ENCODE peak calls at places on chromosomes 11 and 22, in ten cellular contexts. One of them, this sample, is unnamed. For H3K4me1, the result is how much of the 10 kb centered on the place peaks cover.

GRCh38 chr11:6663794-6664478 is 8.3 kb upstream of the DCHS1 start:
- DNase-seq in endodermal cell: no peak
- DNase-seq in cardiac muscle cell: peak
- DNase-seq in CD8-positive, alpha-beta T cell: no peak
- DNase-seq in mammary epithelial cell: no peak
- DNase-seq in thyroid gland: no peak
- DNase-seq in heart right ventricle: no peak
- DNase-seq in kidney: no peak
- DNase-seq in HepG2: no peak
- DNase-seq in neural progenitor cell: no peak
- DNase-seq in this sample: no peak

GRCh38 chr11:7548659-7549283 is 35.0 kb downstream of the PPFIBP2 start:
- DNase-seq in endodermal cell: peak
- DNase-seq in cardiac muscle cell: no peak
- DNase-seq in CD8-positive, alpha-beta T cell: no peak
- DNase-seq in mammary epithelial cell: no peak
- DNase-seq in thyroid gland: peak
- DNase-seq in heart right ventricle: no peak
- DNase-seq in kidney: no peak
- DNase-seq in HepG2: peak
- DNase-seq in neural progenitor cell: peak
- DNase-seq in this sample: no peak

GRCh38 chr22:29156507-29156906 is 49.2 kb upstream of the EMID1 start:
- DNase-seq in endodermal cell: peak
- DNase-seq in cardiac muscle cell: peak
- DNase-seq in CD8-positive, alpha-beta T cell: no peak
- DNase-seq in mammary epithelial cell: no peak
- DNase-seq in thyroid gland: no peak
- DNase-seq in heart right ventricle: no peak
- DNase-seq in kidney: no peak
- DNase-seq in HepG2: peak
- DNase-seq in neural progenitor cell: peak
- DNase-seq in this sample: no peak

GRCh38 chr22:44721206-44721605 is 19.2 kb downstream of the PRR5 start:
- DNase-seq in endodermal cell: no peak
- DNase-seq in cardiac muscle cell: no peak
- DNase-seq in CD8-positive, alpha-beta T cell: no peak
- DNase-seq in mammary epithelial cell: no peak
- DNase-seq in thyroid gland: no peak
- DNase-seq in heart right ventricle: no peak
- DNase-seq in kidney: no peak
- DNase-seq in HepG2: no peak
- DNase-seq in neural progenitor cell: peak
- DNase-seq in this sample: peak

GRCh38 chr11:74347381-74347780 is 35.9 kb upstream of the P4HA3 start:
- DNase-seq in endodermal cell: no peak
- DNase-seq in cardiac muscle cell: peak
- DNase-seq in CD8-positive, alpha-beta T cell: no peak
- DNase-seq in mammary epithelial cell: no peak
- DNase-seq in thyroid gland: no peak
- DNase-seq in heart right ventricle: no peak
- DNase-seq in kidney: no peak
- DNase-seq in HepG2: peak
- DNase-seq in neural progenitor cell: no peak
- DNase-seq in this sample: no peak

GRCh38 chr11:75802022-75802912 is 12.7 kb upstream of the UVRAG start:
- DNase-seq in endodermal cell: no peak
- DNase-seq in cardiac muscle cell: no peak
- DNase-seq in CD8-positive, alpha-beta T cell: no peak
- DNase-seq in mammary epithelial cell: no peak
- DNase-seq in thyroid gland: no peak
- DNase-seq in heart right ventricle: no peak
- DNase-seq in kidney: peak
- DNase-seq in HepG2: no peak
- DNase-seq in neural progenitor cell: no peak
- DNase-seq in this sample: no peak

GRCh38 chr11:14645985-14646900 is 2.6 kb downstream of the PDE3B start:
- DNase-seq in endodermal cell: no peak
- DNase-seq in cardiac muscle cell: peak
- DNase-seq in CD8-positive, alpha-beta T cell: no peak
- DNase-seq in mammary epithelial cell: no peak
- DNase-seq in thyroid gland: no peak
- DNase-seq in heart right ventricle: no peak
- DNase-seq in kidney: no peak
- DNase-seq in HepG2: no peak
- DNase-seq in neural progenitor cell: no peak
- DNase-seq in this sample: no peak

GRCh38 chr11:30653606-30654005 is 67.5 kb upstream of the MPPED2 start:
- DNase-seq in endodermal cell: no peak
- DNase-seq in cardiac muscle cell: no peak
- DNase-seq in CD8-positive, alpha-beta T cell: no peak
- DNase-seq in mammary epithelial cell: no peak
- DNase-seq in thyroid gland: no peak
- DNase-seq in heart right ventricle: no peak
- DNase-seq in kidney: no peak
- DNase-seq in HepG2: no peak
- DNase-seq in neural progenitor cell: no peak
- DNase-seq in this sample: peak

GRCh38 chr11:35142481-35143207 is 3.7 kb downstream of the CD44 start:
- DNase-seq in endodermal cell: peak
- DNase-seq in cardiac muscle cell: peak
- DNase-seq in CD8-positive, alpha-beta T cell: no peak
- DNase-seq in mammary epithelial cell: peak
- DNase-seq in thyroid gland: peak
- DNase-seq in heart right ventricle: no peak
- DNase-seq in kidney: no peak
- DNase-seq in HepG2: peak
- DNase-seq in neural progenitor cell: peak
- DNase-seq in this sample: no peak

GRCh38 chr11:94877446-94878200 is 95.7 kb downstream of the CWC15 start:
- DNase-seq in endodermal cell: peak
- DNase-seq in cardiac muscle cell: peak
- DNase-seq in CD8-positive, alpha-beta T cell: no peak
- DNase-seq in mammary epithelial cell: no peak
- DNase-seq in thyroid gland: no peak
- DNase-seq in heart right ventricle: no peak
- DNase-seq in kidney: no peak
- DNase-seq in HepG2: no peak
- DNase-seq in neural progenitor cell: no peak
- DNase-seq in this sample: no peak

GRCh38 chr22:45450931-45451651 is 37.6 kb downstream of the RIBC2 start:
- DNase-seq in endodermal cell: no peak
- DNase-seq in cardiac muscle cell: peak
- DNase-seq in CD8-positive, alpha-beta T cell: no peak
- DNase-seq in mammary epithelial cell: no peak
- DNase-seq in thyroid gland: no peak
- DNase-seq in heart right ventricle: peak
- DNase-seq in kidney: no peak
- DNase-seq in HepG2: no peak
- DNase-seq in neural progenitor cell: no peak
- DNase-seq in this sample: no peak

GRCh38 chr11:13126430-13126829 is 117.3 kb downstream of the RASSF10 start:
- DNase-seq in endodermal cell: no peak
- DNase-seq in cardiac muscle cell: peak
- DNase-seq in CD8-positive, alpha-beta T cell: no peak
- DNase-seq in mammary epithelial cell: peak
- DNase-seq in thyroid gland: peak
- DNase-seq in heart right ventricle: no peak
- DNase-seq in kidney: no peak
- DNase-seq in HepG2: no peak
- DNase-seq in neural progenitor cell: no peak
- DNase-seq in this sample: no peak

GRCh38 chr22:49291169-49291568 is 536.5 kb downstream of the BRD1 start:
- DNase-seq in endodermal cell: peak
- DNase-seq in cardiac muscle cell: no peak
- DNase-seq in CD8-positive, alpha-beta T cell: no peak
- DNase-seq in mammary epithelial cell: no peak
- DNase-seq in thyroid gland: no peak
- DNase-seq in heart right ventricle: no peak
- DNase-seq in kidney: no peak
- DNase-seq in HepG2: no peak
- DNase-seq in neural progenitor cell: no peak
- DNase-seq in this sample: no peak

GRCh38 chr11:5228124-5228523 is 1.3 kb upstream of the HBB start:
- DNase-seq in endodermal cell: no peak
- DNase-seq in cardiac muscle cell: no peak
- DNase-seq in CD8-positive, alpha-beta T cell: no peak
- DNase-seq in mammary epithelial cell: no peak
- DNase-seq in thyroid gland: no peak
- DNase-seq in heart right ventricle: no peak
- DNase-seq in kidney: no peak
- DNase-seq in HepG2: no peak
- DNase-seq in neural progenitor cell: no peak
- DNase-seq in this sample: no peak
- H3K4me1 ChIP-seq in endodermal cell: under half
- H3K4me1 ChIP-seq in cardiac muscle cell: under half
- H3K4me1 ChIP-seq in CD8-positive, alpha-beta T cell: under half
- H3K4me1 ChIP-seq in mammary epithelial cell: under half
- H3K4me1 ChIP-seq in thyroid gland: under half
- H3K4me1 ChIP-seq in heart right ventricle: under half
- H3K4me1 ChIP-seq in kidney: under half
- H3K4me1 ChIP-seq in HepG2: under half
- H3K4me1 ChIP-seq in neural progenitor cell: under half
- H3K4me1 ChIP-seq in this sample: under half

GRCh38 chr22:26512149-26512793 is at the start of gene TFIP11:
- DNase-seq in endodermal cell: peak
- DNase-seq in cardiac muscle cell: peak
- DNase-seq in CD8-positive, alpha-beta T cell: peak
- DNase-seq in mammary epithelial cell: peak
- DNase-seq in thyroid gland: peak
- DNase-seq in heart right ventricle: peak
- DNase-seq in kidney: peak
- DNase-seq in HepG2: peak
- DNase-seq in neural progenitor cell: peak
- DNase-seq in this sample: peak
- TF ChIP-seq CTCF in endodermal cell: peak
- TF ChIP-seq CTCF in cardiac muscle cell: no peak
- TF ChIP-seq CTCF in CD8-positive, alpha-beta T cell: no peak
- TF ChIP-seq CTCF in mammary epithelial cell: no peak
- TF ChIP-seq CTCF in thyroid gland: no peak
- TF ChIP-seq CTCF in heart right ventricle: no peak
- TF ChIP-seq CTCF in kidney: no peak
- TF ChIP-seq CTCF in HepG2: peak
- TF ChIP-seq CTCF in neural progenitor cell: peak
- TF ChIP-seq CTCF in this sample: no peak

DNA sequence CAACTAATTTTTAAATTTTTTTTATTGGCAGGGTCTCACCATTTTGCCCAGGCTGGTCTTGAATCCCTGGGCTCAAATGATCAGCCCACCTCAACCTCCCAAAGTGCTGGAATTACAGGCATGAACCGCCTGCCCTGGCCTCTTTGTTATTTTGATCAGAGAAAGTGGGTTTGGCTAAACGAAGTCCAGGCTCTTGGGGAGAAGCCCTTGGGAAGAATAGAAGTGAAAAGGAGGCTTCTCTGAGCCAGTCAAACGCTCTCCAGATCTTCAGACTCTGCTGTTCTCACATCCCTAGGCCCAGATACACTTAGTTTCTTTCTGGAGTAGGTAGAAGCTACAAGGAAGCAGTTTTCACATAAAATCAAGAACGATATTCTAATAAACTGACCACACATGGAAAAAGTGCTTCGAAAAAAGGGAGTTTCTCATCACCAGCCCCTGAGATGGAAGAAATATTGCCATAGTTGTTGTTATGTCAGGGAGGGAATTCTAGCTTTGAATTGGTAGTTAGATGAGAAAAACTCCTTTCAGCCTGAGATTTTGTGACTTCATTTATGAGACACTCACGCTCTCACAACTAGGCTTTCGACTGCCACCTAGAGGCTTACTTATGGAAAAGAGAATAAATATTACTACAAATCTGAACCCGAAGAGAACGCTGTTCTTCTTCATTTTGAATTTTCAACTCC is 41.7 kb upstream of the AQP11 start:
- DNase-seq in endodermal cell: peak
- DNase-seq in cardiac muscle cell: peak
- DNase-seq in CD8-positive, alpha-beta T cell: no peak
- DNase-seq in mammary epithelial cell: peak
- DNase-seq in thyroid gland: peak
- DNase-seq in heart right ventricle: peak
- DNase-seq in kidney: no peak
- DNase-seq in HepG2: peak
- DNase-seq in neural progenitor cell: peak
- DNase-seq in this sample: peak
- H3K4me3 ChIP-seq in endodermal cell: no peak
- H3K4me3 ChIP-seq in cardiac muscle cell: no peak
- H3K4me3 ChIP-seq in CD8-positive, alpha-beta T cell: no peak
- H3K4me3 ChIP-seq in mammary epithelial cell: no peak
- H3K4me3 ChIP-seq in thyroid gland: no peak
- H3K4me3 ChIP-seq in heart right ventricle: no peak
- H3K4me3 ChIP-seq in kidney: no peak
- H3K4me3 ChIP-seq in HepG2: no peak
- H3K4me3 ChIP-seq in neural progenitor cell: peak
- H3K4me3 ChIP-seq in this sample: no peak

GRCh38 chr11:120499088-120499487 is 12.5 kb upstream of the GRIK4 start:
- DNase-seq in endodermal cell: no peak
- DNase-seq in cardiac muscle cell: no peak
- DNase-seq in CD8-positive, alpha-beta T cell: no peak
- DNase-seq in mammary epithelial cell: no peak
- DNase-seq in thyroid gland: no peak
- DNase-seq in heart right ventricle: no peak
- DNase-seq in kidney: no peak
- DNase-seq in HepG2: no peak
- DNase-seq in neural progenitor cell: no peak
- DNase-seq in this sample: no peak
- H3K4me1 ChIP-seq in endodermal cell: under half
- H3K4me1 ChIP-seq in cardiac muscle cell: under half
- H3K4me1 ChIP-seq in CD8-positive, alpha-beta T cell: under half
- H3K4me1 ChIP-seq in mammary epithelial cell: under half
- H3K4me1 ChIP-seq in thyroid gland: under half
- H3K4me1 ChIP-seq in heart right ventricle: under half
- H3K4me1 ChIP-seq in kidney: under half
- H3K4me1 ChIP-seq in HepG2: under half
- H3K4me1 ChIP-seq in neural progenitor cell: under half
- H3K4me1 ChIP-seq in this sample: under half

This sample was measured in A673.